ENCODE peak calls at places on chromosomes 16 and 17, in four cellular contexts. M is stomach, Q is heart right ventricle, N is left lung. Y is an unnamed sample.

GRCh38 chr16:50299508-50300105 is 33.3 kb downstream of the ADCY7 start:
- DNase-seq in M (no peak), N (peak; percentile 53), Q (no peak), Y (no peak)

GRCh38 chr16:77288222-77288621 is 89.0 kb downstream of the SYCE1L start:
- DNase-seq in Q (no peak), M (no peak), N (no peak), Y (no peak)

GRCh38 chr17:45314761-45315549 is 1.9 kb downstream of the MAP3K14 start:
- DNase-seq in Q (no peak), N (no peak), M (no peak), Y (no peak)

GRCh38 chr16:71426069-71426879 is 15.6 kb downstream of the TLE7 start:
- DNase-seq in N (peak; percentile 81), Q (no peak), M (no peak), Y (no peak)

GRCh38 chr17:76887809-76888208 is 19.6 kb downstream of the MGAT5B start:
- DNase-seq in M (no peak), Q (no peak), N (no peak), Y (no peak)

GRCh38 chr17:36475346-36475970 is 11.0 kb upstream of the ZNHIT3 start:
- DNase-seq in M (no peak), Q (no peak), N (no peak), Y (no peak)

GRCh38 chr17:17729620-17730249 is 48.5 kb downstream of the RAI1 start:
- DNase-seq in M (peak; percentile 53), N (no peak), Q (no peak), Y (no peak)

GRCh38 chr17:77369544-77369971 is 228.8 kb downstream of the SEC14L1 start:
- DNase-seq in Q (no peak), N (no peak), M (no peak), Y (no peak)

GRCh38 chr17:51914613-51915012 is 243.9 kb downstream of the CA10 start:
- DNase-seq in N (no peak), M (no peak), Q (no peak), Y (no peak)

GRCh38 chr17:77863814-77864161 is 94.7 kb upstream of the TNRC6C start:
- DNase-seq in M (no peak), N (peak; percentile 77), Q (peak; percentile 69), Y (peak; percentile 70)

GRCh38 chr16:74309789-74310781 is 13.5 kb downstream of the PSMD7 start:
- DNase-seq in Q (no peak), N (no peak), M (no peak), Y (no peak)

GRCh38 chr17:41777579-41778188 is 8.8 kb downstream of the JUP start:
- DNase-seq in M (peak; percentile 78), Q (peak; percentile 87), N (no peak), Y (no peak)

GRCh38 chr17:37388266-37388665 is 12.5 kb downstream of the C17orf78 start:
- DNase-seq in M (no peak), N (no peak), Q (no peak), Y (no peak)

GRCh38 chr16:56861092-56861610 is 3.9 kb upstream of the SLC12A3 start:
- DNase-seq in M (no peak), Q (no peak), N (peak; percentile 34), Y (no peak)

GRCh38 chr17:76272541-76273434 is 7.6 kb downstream of the UBALD2 start:
- DNase-seq in N (no peak), M (no peak), Q (no peak), Y (no peak)

GRCh38 chr16:71345031-71345430 is 13.5 kb upstream of the CALB2 start:
- DNase-seq in Q (no peak), N (no peak), M (no peak), Y (no peak)

GRCh38 chr17:3727041-3727440 is 3.3 kb downstream of the HASPIN start:
- DNase-seq in Q (no peak), M (no peak), N (no peak), Y (no peak)

GRCh38 chr16:47316686-47317085 is 144.2 kb downstream of the ITFG1 start:
- DNase-seq in M (no peak), N (no peak), Q (no peak), Y (no peak)

GRCh38 chr17:50956750-50957523 is 90.8 kb upstream of the TOB1 start:
- DNase-seq in Q (peak; percentile 67), N (no peak), M (peak; percentile 69), Y (peak; percentile 71)

GRCh38 chr17:76414334-76415295 is 30.2 kb downstream of the SPHK1 start:
- DNase-seq in M (peak; percentile 79), N (no peak), Q (peak; percentile 88), Y (no peak)

GRCh38 chr17:74215332-74215727 is 2.0 kb downstream of the TTYH2 start:
- DNase-seq in Q (peak; percentile 40), M (no peak), N (peak; percentile 39), Y (no peak)

GRCh38 chr16:82855471-82855870 is 228.7 kb downstream of the CDH13 start:
- DNase-seq in N (no peak), M (no peak), Q (no peak), Y (no peak)

GRCh38 chr17:46726106-46726670 is 92.3 kb downstream of the WNT3 start:
- DNase-seq in Q (no peak), M (no peak), N (no peak), Y (no peak)

GRCh38 chr16:12584488-12585233 is 219.0 kb downstream of the CPPED1 start:
- DNase-seq in M (no peak), Q (no peak), N (no peak), Y (peak; percentile 2)

GRCh38 chr16:12120331-12120981 is 143.9 kb downstream of the SNX29 start:
- DNase-seq in M (no peak), Q (no peak), N (no peak), Y (no peak)

GRCh38 chr16:29738514-29738913 is 7.3 kb downstream of the C16orf54 start:
- DNase-seq in N (no peak), Q (no peak), M (no peak), Y (no peak)

GRCh38 chr16:1505912-1506311 is 12.8 kb downstream of the TELO2 start:
- DNase-seq in Q (no peak), N (peak; percentile 71), M (no peak), Y (no peak)

GRCh38 chr17:75876938-75877751 is 1.2 kb downstream of the TRIM47 start:
- DNase-seq in M (peak; percentile 88), N (peak; percentile 91), Q (peak; percentile 96), Y (peak; percentile 89)

GRCh38 chr16:87028481-87029320 is 288.5 kb downstream of the C16orf95 start:
- DNase-seq in N (no peak), Q (no peak), M (no peak), Y (peak; percentile 24)

GRCh38 chr16:71629617-71630016 is 3.6 kb downstream of the MARVELD3 start:
- DNase-seq in M (no peak), N (no peak), Q (no peak), Y (no peak)

GRCh38 chr16:87780385-87780989 is 14.7 kb upstream of the KLHDC4 start:
- DNase-seq in Q (no peak), M (peak; percentile 34), N (no peak), Y (peak; percentile 78)

GRCh38 chr17:33639103-33639991 is 346.3 kb upstream of the ASIC2 start:
- DNase-seq in M (no peak), Q (no peak), N (no peak), Y (no peak)

GRCh38 chr16:89721644-89722391 is 481 bp downstream of the ZNF276 start:
- DNase-seq in M (peak; percentile 70), Q (peak; percentile 70), N (peak; percentile 95), Y (peak; percentile 85)

GRCh38 chr17:34095101-34095500 is 160.0 kb upstream of the CCL2 start:
- DNase-seq in Q (no peak), N (no peak), M (no peak), Y (no peak)

GRCh38 chr17:82948081-82948511 is 108.3 kb upstream of the ZNF750 start:
- DNase-seq in N (peak; percentile 69), M (no peak), Q (no peak), Y (no peak)
- H3K9me3 ChIP-seq in N (no peaks in the 10 kb centered on the region), M (peaks cover 34% of the 10 kb centered on the region), Q (peaks cover 49% of the 10 kb centered on the region), Y (peaks cover 18% of the 10 kb centered on the region)

GRCh38 chr16:35310999-35311398 is 1851.6 kb downstream of the TP53TG3F start:
- DNase-seq in M (no peak), Q (no peak), N (no peak), Y (no peak)

GRCh38 chr16:35305476-35305875 is 1846.1 kb downstream of the TP53TG3F start:
- DNase-seq in Q (no peak), N (no peak), M (no peak), Y (no peak)

GRCh38 chr16:35302859-35303258 is 1843.4 kb downstream of the TP53TG3F start:
- DNase-seq in Q (no peak), M (no peak), N (no peak), Y (no peak)

GRCh38 chr16:35308674-35309073 is 1849.3 kb downstream of the TP53TG3F start:
- DNase-seq in M (no peak), N (no peak), Q (no peak), Y (no peak)

GRCh38 chr16:35306915-35307314 is 1847.5 kb downstream of the TP53TG3F start:
- DNase-seq in Q (no peak), M (no peak), N (no peak), Y (no peak)
- H3K9me3 ChIP-seq in Q (peaks cover 23% of the 10 kb centered on the region), M (peaks cover 36% of the 10 kb centered on the region), N (no peaks in the 10 kb centered on the region), Y (no peaks in the 10 kb centered on the region)

DNA sequence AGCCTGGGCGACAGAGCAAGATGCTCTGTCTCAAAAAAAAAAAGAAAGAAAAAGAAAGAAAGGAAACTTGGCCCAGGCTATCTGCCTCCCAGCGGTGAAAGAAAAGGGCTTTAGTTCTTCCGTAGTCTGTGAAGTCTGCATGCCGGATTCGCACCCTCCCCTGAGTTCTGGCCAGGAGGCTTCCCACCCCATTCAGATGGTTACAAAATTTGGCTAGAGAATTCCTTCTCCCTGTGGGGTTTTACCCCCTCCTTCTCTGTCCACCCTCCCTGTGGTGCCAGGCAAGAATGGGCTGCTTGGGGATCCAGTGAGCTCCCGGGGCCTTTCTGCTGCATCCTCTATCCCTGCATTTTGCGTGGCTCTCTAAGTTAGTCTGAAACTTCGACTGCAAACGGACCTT is 37.8 kb downstream of the PAFAH1B1 start:
- DNase-seq in Q (no peak), M (no peak), N (no peak), Y (no peak)
- H3K9me3 ChIP-seq in Q (no peaks in the 10 kb centered on the region), M (no peaks in the 10 kb centered on the region), N (no peaks in the 10 kb centered on the region), Y (no peaks in the 10 kb centered on the region)

GRCh38 chr17:9419932-9420453 is 155.6 kb downstream of the STX8 start:
- DNase-seq in M (no peak), N (no peak), Q (no peak), Y (no peak)
- H3K9me3 ChIP-seq in M (peaks cover 13% of the 10 kb centered on the region), N (no peaks in the 10 kb centered on the region), Q (peaks cover 9% of the 10 kb centered on the region), Y (no peaks in the 10 kb centered on the region)

GRCh38 chr17:14211778-14212177 is 24.9 kb downstream of the CDRT15 start:
- DNase-seq in Q (peak; percentile 33), M (peak; percentile 57), N (peak; percentile 90), Y (peak; percentile 59)

GRCh38 chr17:14207791-14208190 is 28.9 kb downstream of the CDRT15 start:
- DNase-seq in N (no peak), Q (no peak), M (no peak), Y (no peak)

GRCh38 chr17:14206891-14207290 is 29.8 kb downstream of the CDRT15 start:
- DNase-seq in Q (no peak), M (no peak), N (peak; percentile 73), Y (no peak)

GRCh38 chr17:14211246-14211645 is 25.4 kb downstream of the CDRT15 start:
- DNase-seq in M (no peak), N (no peak), Q (no peak), Y (no peak)

GRCh38 chr17:14209215-14209614 is 27.4 kb downstream of the CDRT15 start:
- DNase-seq in M (no peak), N (no peak), Q (no peak), Y (no peak)
- H3K9me3 ChIP-seq in M (no peaks in the 10 kb centered on the region), N (no peaks in the 10 kb centered on the region), Q (no peaks in the 10 kb centered on the region), Y (no peaks in the 10 kb centered on the region)

GRCh38 chr16:68564367-68564985 is 25.4 kb downstream of the ZFP90 start:
- DNase-seq in M (no peak), Q (no peak), N (no peak), Y (no peak)
- H3K9me3 ChIP-seq in M (peaks cover 100% of the 10 kb centered on the region), Q (peaks cover 100% of the 10 kb centered on the region), N (peaks cover 28% of the 10 kb centered on the region), Y (peaks cover 83% of the 10 kb centered on the region)

Y was measured in Peyer's patch.